ENCODE peak calls at places on chromosomes 11 and 22, in six cellular contexts. One of them, this sample, is unnamed. For H3K4me1, the result is how much of the 10 kb centered on the place peaks cover.

GRCh38 chr11:34332524-34332923 is 25.3 kb downstream of the ABTB2 start:
- DNase-seq in neural progenitor cell: no peak
- DNase-seq in GM23338: peak
- DNase-seq in hepatocyte: no peak
- DNase-seq in neuronal stem cell: no peak
- DNase-seq in endothelial cell of umbilical vein: no peak
- DNase-seq in this sample: no peak

GRCh38 chr22:44550666-44551491 is 52.8 kb upstream of the RTL6 start:
- DNase-seq in endothelial cell of umbilical vein: peak
- DNase-seq in GM23338: no peak
- DNase-seq in neuronal stem cell: no peak
- DNase-seq in neural progenitor cell: no peak
- DNase-seq in hepatocyte: peak
- DNase-seq in this sample: peak

GRCh38 chr11:72754544-72755155 is 2.4 kb upstream of the ARAP1 start:
- DNase-seq in neural progenitor cell: no peak
- DNase-seq in neuronal stem cell: no peak
- DNase-seq in endothelial cell of umbilical vein: no peak
- DNase-seq in GM23338: peak
- DNase-seq in hepatocyte: no peak
- DNase-seq in this sample: no peak

GRCh38 chr22:42959472-42960145 is 55.3 kb downstream of the PACSIN2 start:
- DNase-seq in neural progenitor cell: no peak
- DNase-seq in endothelial cell of umbilical vein: peak
- DNase-seq in neuronal stem cell: no peak
- DNase-seq in hepatocyte: peak
- DNase-seq in GM23338: peak
- DNase-seq in this sample: peak

GRCh38 chr11:64322925-64323260 is 5.0 kb downstream of the PRDX5 start:
- DNase-seq in endothelial cell of umbilical vein: no peak
- DNase-seq in hepatocyte: peak
- DNase-seq in neuronal stem cell: no peak
- DNase-seq in neural progenitor cell: no peak
- DNase-seq in GM23338: no peak
- DNase-seq in this sample: no peak

GRCh38 chr11:130782361-130783221 is 133.7 kb downstream of the SNX19 start:
- DNase-seq in neuronal stem cell: no peak
- DNase-seq in endothelial cell of umbilical vein: peak
- DNase-seq in GM23338: peak
- DNase-seq in hepatocyte: no peak
- DNase-seq in neural progenitor cell: peak
- DNase-seq in this sample: peak

GRCh38 chr22:26416670-26417270 is 12.3 kb upstream of the ASPHD2 start:
- DNase-seq in GM23338: peak
- DNase-seq in neuronal stem cell: no peak
- DNase-seq in hepatocyte: peak
- DNase-seq in neural progenitor cell: peak
- DNase-seq in endothelial cell of umbilical vein: no peak
- DNase-seq in this sample: peak

GRCh38 chr11:15707971-15708370 is 593.2 kb downstream of the INSC start:
- DNase-seq in GM23338: peak
- DNase-seq in neural progenitor cell: peak
- DNase-seq in endothelial cell of umbilical vein: no peak
- DNase-seq in hepatocyte: peak
- DNase-seq in neuronal stem cell: no peak
- DNase-seq in this sample: no peak

GRCh38 chr11:19241260-19242183 is 777 bp upstream of the E2F8 start:
- DNase-seq in GM23338: peak
- DNase-seq in hepatocyte: peak
- DNase-seq in neuronal stem cell: peak
- DNase-seq in endothelial cell of umbilical vein: peak
- DNase-seq in neural progenitor cell: peak
- DNase-seq in this sample: peak

GRCh38 chr22:25706197-25706596 is 35.8 kb upstream of the MYO18B start:
- DNase-seq in GM23338: no peak
- DNase-seq in endothelial cell of umbilical vein: no peak
- DNase-seq in neural progenitor cell: no peak
- DNase-seq in hepatocyte: no peak
- DNase-seq in neuronal stem cell: no peak
- DNase-seq in this sample: no peak

GRCh38 chr11:64726211-64726641 is 3.2 kb upstream of the NRXN2 start:
- DNase-seq in GM23338: peak
- DNase-seq in hepatocyte: no peak
- DNase-seq in endothelial cell of umbilical vein: no peak
- DNase-seq in neural progenitor cell: peak
- DNase-seq in neuronal stem cell: no peak
- DNase-seq in this sample: no peak

GRCh38 chr11:72379384-72380131 is 54.8 kb downstream of the CLPB start:
- DNase-seq in endothelial cell of umbilical vein: no peak
- DNase-seq in hepatocyte: no peak
- DNase-seq in GM23338: no peak
- DNase-seq in neural progenitor cell: no peak
- DNase-seq in neuronal stem cell: no peak
- DNase-seq in this sample: peak

GRCh38 chr11:92845390-92846185 is 123.9 kb upstream of the MTNR1B start:
- DNase-seq in neural progenitor cell: no peak
- DNase-seq in endothelial cell of umbilical vein: no peak
- DNase-seq in hepatocyte: no peak
- DNase-seq in GM23338: no peak
- DNase-seq in neuronal stem cell: no peak
- DNase-seq in this sample: no peak

GRCh38 chr11:19422257-19422656 is 181.5 kb upstream of the E2F8 start:
- DNase-seq in endothelial cell of umbilical vein: no peak
- DNase-seq in neural progenitor cell: peak
- DNase-seq in neuronal stem cell: no peak
- DNase-seq in GM23338: peak
- DNase-seq in hepatocyte: no peak
- DNase-seq in this sample: no peak

GRCh38 chr11:14643697-14644395 is at the start of gene PDE3B:
- DNase-seq in GM23338: peak
- DNase-seq in hepatocyte: peak
- DNase-seq in neuronal stem cell: peak
- DNase-seq in endothelial cell of umbilical vein: peak
- DNase-seq in neural progenitor cell: peak
- DNase-seq in this sample: peak

GRCh38 chr11:86459002-86459385 is 84.3 kb downstream of the CCDC81 start:
- DNase-seq in hepatocyte: no peak
- DNase-seq in neuronal stem cell: no peak
- DNase-seq in neural progenitor cell: no peak
- DNase-seq in endothelial cell of umbilical vein: peak
- DNase-seq in GM23338: no peak
- DNase-seq in this sample: peak

GRCh38 chr22:50530280-50530856 is 556 bp upstream of the TYMP start:
- DNase-seq in neural progenitor cell: peak
- DNase-seq in hepatocyte: peak
- DNase-seq in neuronal stem cell: no peak
- DNase-seq in GM23338: peak
- DNase-seq in endothelial cell of umbilical vein: no peak
- DNase-seq in this sample: peak

GRCh38 chr11:99522467-99523173 is 501.9 kb downstream of the CNTN5 start:
- DNase-seq in endothelial cell of umbilical vein: no peak
- DNase-seq in GM23338: no peak
- DNase-seq in neuronal stem cell: no peak
- DNase-seq in hepatocyte: no peak
- DNase-seq in neural progenitor cell: no peak
- DNase-seq in this sample: peak

GRCh38 chr11:112588252-112588668 is 327.6 kb upstream of the PLET1 start:
- DNase-seq in GM23338: peak
- DNase-seq in hepatocyte: peak
- DNase-seq in endothelial cell of umbilical vein: peak
- DNase-seq in neuronal stem cell: peak
- DNase-seq in neural progenitor cell: peak
- DNase-seq in this sample: peak

GRCh38 chr11:88101881-88102594 is 73.2 kb downstream of the RAB38 start:
- DNase-seq in neuronal stem cell: no peak
- DNase-seq in neural progenitor cell: no peak
- DNase-seq in hepatocyte: no peak
- DNase-seq in GM23338: no peak
- DNase-seq in endothelial cell of umbilical vein: no peak
- DNase-seq in this sample: no peak

GRCh38 chr22:37502342-37503182 is 16.4 kb upstream of the MFNG start:
- DNase-seq in neural progenitor cell: no peak
- DNase-seq in hepatocyte: peak
- DNase-seq in neuronal stem cell: no peak
- DNase-seq in GM23338: no peak
- DNase-seq in endothelial cell of umbilical vein: no peak
- DNase-seq in this sample: no peak

GRCh38 chr11:17479284-17480214 is 2.9 kb upstream of the ABCC8 start:
- DNase-seq in neuronal stem cell: peak
- DNase-seq in neural progenitor cell: peak
- DNase-seq in hepatocyte: peak
- DNase-seq in GM23338: peak
- DNase-seq in endothelial cell of umbilical vein: peak
- DNase-seq in this sample: peak

GRCh38 chr11:115581871-115582639 is 77.8 kb upstream of the CADM1 start:
- DNase-seq in GM23338: peak
- DNase-seq in hepatocyte: peak
- DNase-seq in neural progenitor cell: peak
- DNase-seq in neuronal stem cell: no peak
- DNase-seq in endothelial cell of umbilical vein: no peak
- DNase-seq in this sample: no peak

GRCh38 chr11:131889146-131889577 is 518.7 kb downstream of the NTM start:
- DNase-seq in neural progenitor cell: peak
- DNase-seq in endothelial cell of umbilical vein: no peak
- DNase-seq in GM23338: peak
- DNase-seq in neuronal stem cell: no peak
- DNase-seq in hepatocyte: peak
- DNase-seq in this sample: peak

GRCh38 chr11:17595526-17596309 is 48.7 kb downstream of the OTOG start:
- DNase-seq in neuronal stem cell: no peak
- DNase-seq in hepatocyte: no peak
- DNase-seq in GM23338: no peak
- DNase-seq in endothelial cell of umbilical vein: no peak
- DNase-seq in neural progenitor cell: no peak
- DNase-seq in this sample: no peak

GRCh38 chr11:112248216-112248615 is 12.4 kb downstream of the PLET1 start:
- DNase-seq in GM23338: no peak
- DNase-seq in hepatocyte: no peak
- DNase-seq in neural progenitor cell: no peak
- DNase-seq in neuronal stem cell: no peak
- DNase-seq in endothelial cell of umbilical vein: no peak
- DNase-seq in this sample: peak

GRCh38 chr11:109138200-109138599 is 283.8 kb upstream of the C11orf87 start:
- DNase-seq in endothelial cell of umbilical vein: no peak
- DNase-seq in neural progenitor cell: no peak
- DNase-seq in neuronal stem cell: no peak
- DNase-seq in hepatocyte: no peak
- DNase-seq in GM23338: no peak
- DNase-seq in this sample: peak

GRCh38 chr11:57781529-57781943 is 19.9 kb downstream of the CTNND1 start:
- DNase-seq in endothelial cell of umbilical vein: no peak
- DNase-seq in neural progenitor cell: peak
- DNase-seq in neuronal stem cell: no peak
- DNase-seq in hepatocyte: peak
- DNase-seq in GM23338: peak
- DNase-seq in this sample: no peak
- H3K4me3 ChIP-seq in endothelial cell of umbilical vein: no peak
- H3K4me3 ChIP-seq in neural progenitor cell: no peak
- H3K4me3 ChIP-seq in neuronal stem cell: no peak
- H3K4me3 ChIP-seq in hepatocyte: no peak
- H3K4me3 ChIP-seq in GM23338: peak
- H3K4me3 ChIP-seq in this sample: no peak

DNA sequence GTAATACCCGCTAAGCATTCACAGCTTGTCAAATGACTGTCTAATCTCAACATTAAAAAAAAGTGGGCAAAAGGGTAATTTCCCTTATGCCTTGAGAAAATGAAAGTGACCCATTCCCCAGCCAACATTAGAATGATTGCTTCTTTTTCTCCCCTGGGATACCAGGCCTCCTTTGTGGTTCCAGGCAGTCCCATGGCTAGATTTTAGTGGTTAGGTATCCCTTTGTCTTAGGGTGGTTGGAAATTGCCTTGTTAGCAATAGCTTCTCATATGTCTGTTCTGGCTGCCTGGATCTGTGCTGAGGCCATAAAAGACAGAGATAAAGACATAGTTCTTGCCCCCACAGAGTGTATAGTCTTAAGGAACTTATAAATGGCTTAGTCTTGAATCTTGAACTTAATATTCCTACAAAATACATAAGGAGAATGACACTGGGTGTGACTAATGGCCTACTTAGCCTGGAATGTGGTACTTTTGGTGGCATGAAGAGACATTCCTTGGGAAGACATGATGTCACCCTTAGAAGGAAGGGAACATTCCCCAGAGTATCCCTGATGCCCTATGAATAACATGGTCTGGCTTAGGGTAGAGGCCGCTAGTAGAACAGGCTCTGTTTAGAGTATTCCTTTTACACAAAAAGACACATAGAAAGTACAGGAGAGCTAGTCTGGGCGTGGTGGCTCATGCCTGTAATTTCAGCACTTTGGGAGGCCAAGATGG is 90.3 kb downstream of the ZBTB16 start:
- DNase-seq in endothelial cell of umbilical vein: no peak
- DNase-seq in GM23338: no peak
- DNase-seq in neural progenitor cell: no peak
- DNase-seq in hepatocyte: no peak
- DNase-seq in neuronal stem cell: no peak
- DNase-seq in this sample: peak
- H3K4me1 ChIP-seq in endothelial cell of umbilical vein: under half
- H3K4me1 ChIP-seq in GM23338: under half
- H3K4me1 ChIP-seq in neural progenitor cell: under half
- H3K4me1 ChIP-seq in hepatocyte: half or more
- H3K4me1 ChIP-seq in neuronal stem cell: under half
- H3K4me1 ChIP-seq in this sample: under half

DNA sequence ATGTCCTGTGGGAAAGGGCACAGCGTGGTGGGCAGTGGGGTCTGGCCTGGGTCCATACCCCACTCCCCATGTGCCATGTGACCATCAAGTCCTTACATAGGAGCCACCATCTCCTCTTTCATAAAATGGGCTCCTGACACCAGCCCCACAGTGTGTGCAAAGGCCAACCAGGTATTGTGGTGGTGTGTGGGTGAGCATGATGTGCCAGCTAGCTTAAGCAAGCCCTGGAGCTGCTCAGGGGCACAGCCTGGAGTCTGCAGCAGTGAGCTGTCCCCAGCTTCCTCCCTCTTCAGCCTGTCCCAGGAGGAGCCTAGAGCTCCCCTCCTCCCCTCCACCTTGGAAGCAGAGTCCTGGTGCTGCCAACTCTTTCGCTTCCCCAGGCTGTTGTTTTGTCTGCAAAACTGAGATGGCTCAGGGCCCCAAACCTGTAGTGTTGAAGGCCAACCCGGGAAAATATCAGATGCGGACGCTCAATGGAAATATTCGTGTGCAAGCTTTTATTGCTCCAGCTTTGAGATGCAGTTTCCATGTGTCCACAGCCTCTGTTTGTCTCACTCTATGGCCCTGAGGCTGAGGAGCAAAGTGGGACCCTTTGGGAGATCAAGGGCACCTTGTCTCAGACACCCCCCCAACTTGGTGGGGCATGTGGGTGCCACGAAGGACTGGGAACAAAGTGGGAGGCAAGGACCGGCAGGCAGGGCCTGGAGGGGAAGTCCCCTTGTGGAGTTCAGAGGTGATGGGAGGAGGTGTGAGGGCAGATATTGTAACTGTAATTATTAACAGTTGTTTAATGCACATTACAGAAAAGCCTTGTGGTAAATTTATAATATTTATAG is 92.6 kb downstream of the CTTN start:
- DNase-seq in neural progenitor cell: no peak
- DNase-seq in neuronal stem cell: no peak
- DNase-seq in GM23338: no peak
- DNase-seq in hepatocyte: no peak
- DNase-seq in endothelial cell of umbilical vein: no peak
- DNase-seq in this sample: no peak
- H2AFZ ChIP-seq in neural progenitor cell: no peak
- H2AFZ ChIP-seq in neuronal stem cell: no peak
- H2AFZ ChIP-seq in GM23338: no peak
- H2AFZ ChIP-seq in hepatocyte: no peak
- H2AFZ ChIP-seq in endothelial cell of umbilical vein: no peak
- H2AFZ ChIP-seq in this sample: no peak

GRCh38 chr22:19759459-19759993 is 1.1 kb upstream of the TBX1 start:
- DNase-seq in neural progenitor cell: peak
- DNase-seq in neuronal stem cell: no peak
- DNase-seq in endothelial cell of umbilical vein: no peak
- DNase-seq in hepatocyte: no peak
- DNase-seq in GM23338: peak
- DNase-seq in this sample: peak
- H3K4me3 ChIP-seq in neural progenitor cell: no peak
- H3K4me3 ChIP-seq in neuronal stem cell: no peak
- H3K4me3 ChIP-seq in endothelial cell of umbilical vein: peak
- H3K4me3 ChIP-seq in hepatocyte: no peak
- H3K4me3 ChIP-seq in GM23338: peak
- H3K4me3 ChIP-seq in this sample: peak